ENCODE peak calls at places on chromosomes 16 and 17, in four cellular contexts. Z is neuronal stem cell, W is lung, E is GM06990. G is an unnamed sample.

GRCh38 chr17:78923660-78924453 is 1.3 kb downstream of the TIMP2 start:
- DNase-seq in Z (no peak), W (peak), E (peak), G (peak)

GRCh38 chr16:81035975-81036750 is 521 bp downstream of the ATMIN start:
- DNase-seq in Z (peak), E (peak), W (no peak), G (no peak)

GRCh38 chr16:29310852-29311314 is 95.6 kb downstream of the NPIPB11 start:
- DNase-seq in E (no peak), Z (no peak), W (no peak), G (no peak)

GRCh38 chr16:1548234-1548633 is 14.8 kb downstream of the TMEM204 start:
- DNase-seq in Z (no peak), W (no peak), E (no peak), G (no peak)

GRCh38 chr17:50198026-50198669 is 3.3 kb downstream of the COL1A1 start:
- DNase-seq in W (peak), Z (no peak), E (no peak), G (peak)

GRCh38 chr17:16406742-16407674 is 8.4 kb upstream of the TRPV2 start:
- DNase-seq in E (peak), Z (peak), W (no peak), G (no peak)

GRCh38 chr17:67044016-67044772 is at the start of gene CACNG1:
- DNase-seq in Z (no peak), E (no peak), W (no peak), G (no peak)

GRCh38 chr17:21033350-21033749 is 9.5 kb downstream of the USP22 start:
- DNase-seq in W (no peak), Z (no peak), E (no peak), G (no peak)

GRCh38 chr16:86692476-86692875 is 114.1 kb downstream of the FOXL1 start:
- DNase-seq in E (no peak), Z (no peak), W (no peak), G (no peak)

GRCh38 chr16:287981-288920 is 5.3 kb downstream of the PDIA2 start:
- DNase-seq in E (no peak), W (no peak), Z (no peak), G (no peak)

GRCh38 chr16:48383204-48383876 is 1.9 kb downstream of the SIAH1 start:
- DNase-seq in Z (no peak), W (no peak), E (no peak), G (no peak)

GRCh38 chr16:391885-392335 is 5.1 kb upstream of the NME4 start:
- DNase-seq in Z (no peak), W (no peak), E (peak), G (peak)

GRCh38 chr17:81990836-81991683 is 13.6 kb downstream of the ASPSCR1 start:
- DNase-seq in E (peak), Z (no peak), W (no peak), G (no peak)

GRCh38 chr17:74632597-74632996 is 9.1 kb upstream of the CD300E start:
- DNase-seq in Z (no peak), W (no peak), E (no peak), G (no peak)

GRCh38 chr16:73703891-73704290 is 592.7 kb upstream of the PSMD7 start:
- DNase-seq in Z (no peak), E (no peak), W (no peak), G (no peak)

GRCh38 chr17:81384929-81385319 is 10.3 kb upstream of the BAHCC1 start:
- DNase-seq in E (no peak), Z (no peak), W (no peak), G (no peak)

GRCh38 chr16:89668790-89669158 is 11.1 kb downstream of the SPATA33 start:
- DNase-seq in Z (no peak), W (no peak), E (no peak), G (no peak)

GRCh38 chr17:83179811-83180210 is 100.4 kb downstream of the METRNL start:
- DNase-seq in W (peak), Z (no peak), E (no peak), G (no peak)

GRCh38 chr16:66480265-66481080 is 53.4 kb downstream of the BEAN1 start:
- DNase-seq in Z (no peak), E (no peak), W (no peak), G (no peak)

GRCh38 chr17:7260601-7261376 is 1.5 kb downstream of the CLDN7 start:
- DNase-seq in W (peak), E (no peak), Z (no peak), G (no peak)

GRCh38 chr16:81008151-81008789 is 1.3 kb downstream of the CENPN start:
- DNase-seq in Z (no peak), W (no peak), E (no peak), G (no peak)

GRCh38 chr17:57045868-57046671 is 39.0 kb upstream of the AKAP1 start:
- DNase-seq in E (peak), W (peak), Z (no peak), G (peak)

GRCh38 chr17:35748979-35749378 is 4.1 kb downstream of the GAS2L2 start:
- DNase-seq in Z (no peak), E (no peak), W (no peak), G (no peak)

GRCh38 chr16:86403056-86403455 is 107.3 kb upstream of the FOXF1 start:
- DNase-seq in W (no peak), E (no peak), Z (no peak), G (no peak)

GRCh38 chr16:25403852-25404251 is 146.2 kb upstream of the ZKSCAN2 start:
- DNase-seq in Z (no peak), E (no peak), W (no peak), G (no peak)

GRCh38 chr17:83189673-83190385 is 110.4 kb downstream of the METRNL start:
- DNase-seq in E (no peak), W (peak), Z (no peak), G (peak)

GRCh38 chr16:32116080-32116479 is 137.0 kb upstream of the TP53TG3D start:
- DNase-seq in E (no peak), W (no peak), Z (no peak), G (peak)

GRCh38 chr16:48558269-48558915 is 51.6 kb downstream of the N4BP1 start:
- DNase-seq in Z (no peak), E (no peak), W (no peak), G (no peak)

GRCh38 chr16:66521951-66522771 is 27.8 kb downstream of the TK2 start:
- DNase-seq in E (peak), Z (no peak), W (peak), G (peak)

GRCh38 chr17:29510953-29511352 is 55.9 kb downstream of the ABHD15 start:
- DNase-seq in Z (no peak), E (no peak), W (no peak), G (no peak)

GRCh38 chr17:27765353-27765752 is 35.0 kb downstream of the NOS2 start:
- DNase-seq in E (no peak), W (no peak), Z (no peak), G (no peak)

GRCh38 chr16:48831081-48831722 is 221.2 kb upstream of the N4BP1 start:
- DNase-seq in Z (no peak), E (no peak), W (no peak), G (no peak)

GRCh38 chr16:88869673-88869980 is 3.2 kb upstream of the PABPN1L start:
- DNase-seq in Z (no peak), E (no peak), W (no peak), G (no peak)

GRCh38 chr16:69123894-69124293 is 8.5 kb downstream of the CHTF8 start:
- DNase-seq in W (no peak), E (no peak), Z (peak), G (peak)

GRCh38 chr17:17258011-17258410 is 21.0 kb upstream of the FLCN start:
- DNase-seq in Z (no peak), E (no peak), W (no peak), G (no peak)

GRCh38 chr16:11627292-11627663 is 40.6 kb upstream of the LITAF start:
- DNase-seq in E (no peak), Z (no peak), W (no peak), G (no peak)

GRCh38 chr16:66374176-66374575 is 7.7 kb downstream of the CDH5 start:
- DNase-seq in W (no peak), E (no peak), Z (no peak), G (no peak)

GRCh38 chr17:72121164-72122001 is 563 bp downstream of the SOX9 start:
- DNase-seq in E (peak), Z (no peak), W (peak), G (no peak)

GRCh38 chr17:40322417-40323315 is 13.7 kb downstream of the RARA start:
- DNase-seq in Z (no peak), W (peak), E (peak), G (peak)

GRCh38 chr17:40319651-40320550 is 10.9 kb downstream of the RARA start:
- DNase-seq in E (no peak), Z (no peak), W (peak), G (peak)

GRCh38 chr17:40321502-40322416 is 12.8 kb downstream of the RARA start:
- DNase-seq in E (no peak), W (peak), Z (no peak), G (no peak)

GRCh38 chr17:40318835-40319332 is 9.9 kb downstream of the RARA start:
- DNase-seq in E (no peak), W (no peak), Z (no peak), G (peak)

GRCh38 chr17:40320771-40321501 is 12.0 kb downstream of the RARA start:
- DNase-seq in W (peak), E (no peak), Z (no peak), G (peak)
- H3K4me3 ChIP-seq in W (peak), E (peak), Z (no peak), G (peak)

GRCh38 chr17:45146166-45146565 is 2.1 kb upstream of the HEXIM1 start:
- DNase-seq in W (no peak), E (no peak), Z (no peak), G (no peak)
- H3K4me3 ChIP-seq in W (no peak), E (no peak), Z (no peak), G (no peak)

GRCh38 chr17:59367657-59368045 is 36.2 kb downstream of the YPEL2 start:
- DNase-seq in E (no peak), W (no peak), Z (no peak), G (no peak)
- H3K4me3 ChIP-seq in E (no peak), W (no peak), Z (no peak), G (no peak)

GRCh38 chr17:45900723-45901415 is 6.5 kb downstream of the MAPT start:
- DNase-seq in W (no peak), Z (no peak), E (no peak), G (no peak)

GRCh38 chr17:45905812-45906211 is 11.5 kb downstream of the MAPT start:
- DNase-seq in Z (no peak), W (no peak), E (no peak), G (no peak)

GRCh38 chr17:45904886-45905285 is 10.5 kb downstream of the MAPT start:
- DNase-seq in W (no peak), Z (no peak), E (no peak), G (no peak)

GRCh38 chr17:45900136-45900535 is 5.8 kb downstream of the MAPT start:
- DNase-seq in Z (no peak), W (no peak), E (no peak), G (no peak)

GRCh38 chr17:45902892-45903346 is 8.6 kb downstream of the MAPT start:
- DNase-seq in Z (no peak), E (no peak), W (no peak), G (no peak)
- H3K4me3 ChIP-seq in Z (no peak), E (no peak), W (no peak), G (no peak)

GRCh38 chr17:76414334-76415295 is 30.2 kb downstream of the SPHK1 start:
- DNase-seq in E (no peak), Z (no peak), W (no peak), G (no peak)
- H3K4me3 ChIP-seq in E (no peak), Z (peak), W (no peak), G (no peak)

GRCh38 chr17:48051706-48052486 is 3.7 kb downstream of the NFE2L1 start:
- DNase-seq in Z (no peak), W (no peak), E (no peak), G (no peak)
- H3K4me3 ChIP-seq in Z (no peak), W (no peak), E (peak), G (no peak)

GRCh38 chr17:48998557-48999440 is 1.6 kb downstream of the IGF2BP1 start:
- DNase-seq in Z (no peak), W (no peak), E (no peak), G (no peak)

GRCh38 chr17:48995871-48996695 is 1.1 kb upstream of the IGF2BP1 start:
- DNase-seq in E (no peak), Z (peak), W (no peak), G (no peak)

GRCh38 chr17:48996696-48997102 is 486 bp upstream of the IGF2BP1 start:
- DNase-seq in W (no peak), Z (no peak), E (no peak), G (no peak)

GRCh38 chr17:48997827-48998556 is 807 bp downstream of the IGF2BP1 start:
- DNase-seq in Z (no peak), W (no peak), E (no peak), G (no peak)

GRCh38 chr17:48997103-48997826 is at the start of gene IGF2BP1:
- DNase-seq in E (no peak), Z (peak), W (no peak), G (no peak)
- H3K4me3 ChIP-seq in E (peak), Z (peak), W (no peak), G (peak)

DNA sequence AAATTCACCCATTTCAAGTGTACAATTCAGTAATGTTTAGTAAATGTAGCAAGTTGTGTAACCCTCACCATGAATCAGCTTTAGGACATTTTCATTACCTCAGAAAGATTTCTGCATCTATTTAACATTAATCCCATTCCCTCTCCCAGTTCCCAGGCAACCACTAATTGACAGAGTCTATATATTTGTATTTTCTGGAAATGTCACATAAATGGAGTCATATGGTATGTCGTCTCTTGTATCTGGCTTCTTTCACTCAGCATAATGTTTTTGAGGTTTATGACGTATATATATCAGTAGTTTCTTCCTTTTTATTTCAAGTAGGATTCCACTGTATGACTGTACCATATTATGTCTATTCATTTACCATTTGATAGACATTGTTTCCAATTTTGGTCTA is 199.8 kb downstream of the CYB561 start:
- DNase-seq in E (no peak), W (no peak), Z (no peak), G (no peak)
- H3K4me3 ChIP-seq in E (no peak), W (no peak), Z (no peak), G (no peak)

G was measured in CD8-positive, alpha-beta memory T cell.